ENCODE peak calls at places on chromosomes 12 and 14, in four cellular contexts. One of them, this sample, is unnamed.

GRCh38 chr14:28264306-28264705 is 502.3 kb upstream of the FOXG1 start:
- DNase-seq in mesenchymal stem cell: no peak
- DNase-seq in neuronal stem cell: no peak
- DNase-seq in H1: no peak
- DNase-seq in this sample: peak

GRCh38 chr14:106491851-106492250 is 965.5 kb downstream of the TMEM121 start:
- DNase-seq in mesenchymal stem cell: no peak
- DNase-seq in neuronal stem cell: no peak
- DNase-seq in H1: no peak
- DNase-seq in this sample: peak

GRCh38 chr12:44816446-44817017 is 59.6 kb downstream of the NELL2 start:
- DNase-seq in mesenchymal stem cell: no peak
- DNase-seq in neuronal stem cell: no peak
- DNase-seq in H1: no peak
- DNase-seq in this sample: no peak

GRCh38 chr14:44763356-44763755 is 198.4 kb downstream of the KLHL28 start:
- DNase-seq in mesenchymal stem cell: peak
- DNase-seq in neuronal stem cell: no peak
- DNase-seq in H1: no peak
- DNase-seq in this sample: no peak

GRCh38 chr12:88111074-88111652 is 30.7 kb downstream of the CEP290 start:
- DNase-seq in mesenchymal stem cell: peak
- DNase-seq in neuronal stem cell: peak
- DNase-seq in H1: no peak
- DNase-seq in this sample: no peak

GRCh38 chr14:104025481-104025975 is 60.0 kb upstream of the ASPG start:
- DNase-seq in mesenchymal stem cell: no peak
- DNase-seq in neuronal stem cell: no peak
- DNase-seq in H1: no peak
- DNase-seq in this sample: no peak

GRCh38 chr12:51028811-51029146 is 2.6 kb upstream of the SLC11A2 start:
- DNase-seq in mesenchymal stem cell: peak
- DNase-seq in neuronal stem cell: no peak
- DNase-seq in H1: no peak
- DNase-seq in this sample: peak

GRCh38 chr12:10189653-10190052 is 10.8 kb downstream of the TMEM52B start:
- DNase-seq in mesenchymal stem cell: peak
- DNase-seq in neuronal stem cell: no peak
- DNase-seq in H1: no peak
- DNase-seq in this sample: no peak

GRCh38 chr14:89337912-89338311 is 79.1 kb downstream of the FOXN3 start:
- DNase-seq in mesenchymal stem cell: peak
- DNase-seq in neuronal stem cell: no peak
- DNase-seq in H1: no peak
- DNase-seq in this sample: peak

GRCh38 chr14:67620217-67620789 is 583 bp downstream of the ARG2 start:
- DNase-seq in mesenchymal stem cell: peak
- DNase-seq in neuronal stem cell: peak
- DNase-seq in H1: no peak
- DNase-seq in this sample: peak

GRCh38 chr14:50198503-50198902 is 32.9 kb downstream of the SOS2 start:
- DNase-seq in mesenchymal stem cell: no peak
- DNase-seq in neuronal stem cell: no peak
- DNase-seq in H1: no peak
- DNase-seq in this sample: no peak

GRCh38 chr14:101965145-101965531 is 765 bp downstream of the DYNC1H1 start:
- DNase-seq in mesenchymal stem cell: peak
- DNase-seq in neuronal stem cell: peak
- DNase-seq in H1: no peak
- DNase-seq in this sample: peak

GRCh38 chr12:39442895-39443703 is at the start of gene KIF21A:
- DNase-seq in mesenchymal stem cell: peak
- DNase-seq in neuronal stem cell: peak
- DNase-seq in H1: peak
- DNase-seq in this sample: peak

GRCh38 chr12:39723831-39724230 is 104.2 kb upstream of the ABCD2 start:
- DNase-seq in mesenchymal stem cell: peak
- DNase-seq in neuronal stem cell: no peak
- DNase-seq in H1: no peak
- DNase-seq in this sample: peak

GRCh38 chr12:98635657-98636323 is 8.8 kb downstream of the IKBIP start:
- DNase-seq in mesenchymal stem cell: peak
- DNase-seq in neuronal stem cell: no peak
- DNase-seq in H1: no peak
- DNase-seq in this sample: peak

GRCh38 chr12:27394676-27395075 is 51.9 kb upstream of the SMCO2 start:
- DNase-seq in mesenchymal stem cell: no peak
- DNase-seq in neuronal stem cell: no peak
- DNase-seq in H1: no peak
- DNase-seq in this sample: no peak

GRCh38 chr12:34033628-34034296 is 11.5 kb downstream of the ALG10 start:
- DNase-seq in mesenchymal stem cell: peak
- DNase-seq in neuronal stem cell: no peak
- DNase-seq in H1: no peak
- DNase-seq in this sample: no peak

GRCh38 chr12:96336489-96336888 is 63.8 kb downstream of the CDK17 start:
- DNase-seq in mesenchymal stem cell: no peak
- DNase-seq in neuronal stem cell: no peak
- DNase-seq in H1: no peak
- DNase-seq in this sample: no peak

GRCh38 chr12:50505386-50505827 is 622 bp downstream of the DIP2B start:
- DNase-seq in mesenchymal stem cell: no peak
- DNase-seq in neuronal stem cell: peak
- DNase-seq in H1: no peak
- DNase-seq in this sample: no peak

GRCh38 chr14:99125616-99126431 is 146.2 kb downstream of the BCL11B start:
- DNase-seq in mesenchymal stem cell: no peak
- DNase-seq in neuronal stem cell: no peak
- DNase-seq in H1: no peak
- DNase-seq in this sample: no peak

GRCh38 chr12:26471560-26471959 is 276.2 kb downstream of the SSPN start:
- DNase-seq in mesenchymal stem cell: no peak
- DNase-seq in neuronal stem cell: no peak
- DNase-seq in H1: no peak
- DNase-seq in this sample: no peak

GRCh38 chr14:103317251-103317650 is 16.8 kb upstream of the EIF5 start:
- DNase-seq in mesenchymal stem cell: no peak
- DNase-seq in neuronal stem cell: no peak
- DNase-seq in H1: no peak
- DNase-seq in this sample: no peak

GRCh38 chr14:81686512-81686911 is 152.9 kb upstream of the SEL1L start:
- DNase-seq in mesenchymal stem cell: no peak
- DNase-seq in neuronal stem cell: no peak
- DNase-seq in H1: no peak
- DNase-seq in this sample: no peak

GRCh38 chr12:51751657-51752056 is 96.9 kb downstream of the FIGNL2 start:
- DNase-seq in mesenchymal stem cell: no peak
- DNase-seq in neuronal stem cell: no peak
- DNase-seq in H1: no peak
- DNase-seq in this sample: no peak

GRCh38 chr12:105172037-105172436 is 63.9 kb downstream of the APPL2 start:
- DNase-seq in mesenchymal stem cell: no peak
- DNase-seq in neuronal stem cell: no peak
- DNase-seq in H1: no peak
- DNase-seq in this sample: peak

GRCh38 chr12:527241-527640 is 67.5 kb downstream of the B4GALNT3 start:
- DNase-seq in mesenchymal stem cell: no peak
- DNase-seq in neuronal stem cell: no peak
- DNase-seq in H1: no peak
- DNase-seq in this sample: no peak

GRCh38 chr12:52742822-52743457 is 34.2 kb downstream of the KRT76 start:
- DNase-seq in mesenchymal stem cell: no peak
- DNase-seq in neuronal stem cell: no peak
- DNase-seq in H1: no peak
- DNase-seq in this sample: no peak

GRCh38 chr14:75049731-75050201 is 1.5 kb downstream of the MLH3 start:
- DNase-seq in mesenchymal stem cell: no peak
- DNase-seq in neuronal stem cell: no peak
- DNase-seq in H1: no peak
- DNase-seq in this sample: no peak

GRCh38 chr12:128797119-128798118 is 26.3 kb downstream of the SLC15A4 start:
- DNase-seq in mesenchymal stem cell: peak
- DNase-seq in neuronal stem cell: no peak
- DNase-seq in H1: peak
- DNase-seq in this sample: no peak

GRCh38 chr12:82805812-82806497 is 119.2 kb downstream of the TMTC2 start:
- DNase-seq in mesenchymal stem cell: no peak
- DNase-seq in neuronal stem cell: no peak
- DNase-seq in H1: no peak
- DNase-seq in this sample: no peak

GRCh38 chr14:68042591-68043210 is 223.1 kb downstream of the RAD51B start:
- DNase-seq in mesenchymal stem cell: peak
- DNase-seq in neuronal stem cell: peak
- DNase-seq in H1: no peak
- DNase-seq in this sample: no peak

GRCh38 chr12:75599061-75599460 is 87.7 kb upstream of the KRR1 start:
- DNase-seq in mesenchymal stem cell: no peak
- DNase-seq in neuronal stem cell: no peak
- DNase-seq in H1: no peak
- DNase-seq in this sample: no peak

GRCh38 chr12:132524405-132524804 is 34.5 kb downstream of the FBRSL1 start:
- DNase-seq in mesenchymal stem cell: no peak
- DNase-seq in neuronal stem cell: no peak
- DNase-seq in H1: no peak
- DNase-seq in this sample: no peak

DNA sequence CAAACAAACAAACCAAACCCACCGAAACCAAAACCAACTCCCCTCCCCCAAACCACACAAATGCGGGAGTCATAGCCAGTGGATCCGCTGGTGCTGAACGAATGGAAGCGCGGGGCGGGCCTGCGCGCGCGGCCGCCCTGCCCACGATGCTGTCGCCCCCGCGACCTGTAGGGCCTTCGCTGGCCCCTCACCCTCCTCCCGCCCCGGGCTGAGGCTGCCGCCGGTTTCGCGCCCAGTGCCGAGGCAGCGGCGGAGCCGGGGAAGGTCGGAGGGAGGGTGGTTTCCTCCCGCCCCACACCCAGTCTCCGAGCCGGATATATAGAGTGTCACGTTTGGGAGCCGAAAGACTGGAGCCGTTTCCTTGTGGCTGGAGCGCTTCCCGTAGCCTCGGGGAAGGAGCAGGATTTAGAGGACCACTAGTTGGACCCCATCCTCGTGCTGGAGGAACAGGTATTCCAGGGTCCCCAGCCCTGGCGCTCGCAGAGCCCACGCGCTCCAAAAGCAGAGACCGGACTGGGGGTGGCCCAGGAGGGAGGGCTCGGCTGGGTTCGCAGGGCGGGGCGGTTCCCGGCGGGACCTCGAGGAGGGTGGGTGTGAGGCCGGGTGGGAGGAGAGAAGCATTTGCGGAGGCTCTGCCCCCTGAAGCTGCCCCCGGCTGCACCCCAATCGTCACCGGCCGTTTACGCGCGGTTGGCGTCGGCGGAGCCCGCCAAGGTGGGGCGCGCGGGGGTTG is at the start of gene FAR2:
- DNase-seq in mesenchymal stem cell: peak
- DNase-seq in neuronal stem cell: peak
- DNase-seq in H1: no peak
- DNase-seq in this sample: peak
- H2BK12ac ChIP-seq in mesenchymal stem cell: peak
- H2BK12ac ChIP-seq in neuronal stem cell: no peak
- H2BK12ac ChIP-seq in H1: peak
- H2BK12ac ChIP-seq in this sample: peak

GRCh38 chr12:106342397-106343212 is 14.9 kb upstream of the POLR3B start:
- DNase-seq in mesenchymal stem cell: peak
- DNase-seq in neuronal stem cell: no peak
- DNase-seq in H1: no peak
- DNase-seq in this sample: peak

GRCh38 chr12:106348411-106348810 is 9.1 kb upstream of the POLR3B start:
- DNase-seq in mesenchymal stem cell: no peak
- DNase-seq in neuronal stem cell: no peak
- DNase-seq in H1: no peak
- DNase-seq in this sample: no peak

GRCh38 chr12:106341086-106341879 is 16.3 kb upstream of the POLR3B start:
- DNase-seq in mesenchymal stem cell: no peak
- DNase-seq in neuronal stem cell: no peak
- DNase-seq in H1: no peak
- DNase-seq in this sample: no peak

GRCh38 chr12:106345739-106346138 is 11.8 kb upstream of the POLR3B start:
- DNase-seq in mesenchymal stem cell: peak
- DNase-seq in neuronal stem cell: peak
- DNase-seq in H1: no peak
- DNase-seq in this sample: peak

DNA sequence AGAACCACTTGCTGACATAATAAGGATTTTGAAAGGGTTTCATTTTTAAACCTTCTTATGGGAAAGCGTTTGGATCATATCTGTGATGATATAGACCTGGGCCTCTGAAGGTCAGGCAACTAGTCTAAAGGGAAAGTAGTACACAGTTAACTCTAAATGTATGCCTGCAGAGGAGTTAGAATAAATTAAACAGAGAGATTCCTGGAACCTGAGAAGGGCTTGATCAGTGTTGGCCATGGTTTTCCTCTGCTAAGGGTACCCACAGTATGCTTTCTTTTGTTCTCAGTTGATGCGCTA is 14.4 kb upstream of the POLR3B start:
- DNase-seq in mesenchymal stem cell: no peak
- DNase-seq in neuronal stem cell: no peak
- DNase-seq in H1: no peak
- DNase-seq in this sample: no peak
- H3K4me3 ChIP-seq in mesenchymal stem cell: no peak
- H3K4me3 ChIP-seq in neuronal stem cell: no peak
- H3K4me3 ChIP-seq in H1: no peak
- H3K4me3 ChIP-seq in this sample: no peak

GRCh38 chr12:13099066-13099909 is 4.2 kb downstream of the GSG1 start:
- DNase-seq in mesenchymal stem cell: peak
- DNase-seq in neuronal stem cell: no peak
- DNase-seq in H1: no peak
- DNase-seq in this sample: no peak
- H2BK12ac ChIP-seq in mesenchymal stem cell: peak
- H2BK12ac ChIP-seq in neuronal stem cell: no peak
- H2BK12ac ChIP-seq in H1: peak
- H2BK12ac ChIP-seq in this sample: peak

DNA sequence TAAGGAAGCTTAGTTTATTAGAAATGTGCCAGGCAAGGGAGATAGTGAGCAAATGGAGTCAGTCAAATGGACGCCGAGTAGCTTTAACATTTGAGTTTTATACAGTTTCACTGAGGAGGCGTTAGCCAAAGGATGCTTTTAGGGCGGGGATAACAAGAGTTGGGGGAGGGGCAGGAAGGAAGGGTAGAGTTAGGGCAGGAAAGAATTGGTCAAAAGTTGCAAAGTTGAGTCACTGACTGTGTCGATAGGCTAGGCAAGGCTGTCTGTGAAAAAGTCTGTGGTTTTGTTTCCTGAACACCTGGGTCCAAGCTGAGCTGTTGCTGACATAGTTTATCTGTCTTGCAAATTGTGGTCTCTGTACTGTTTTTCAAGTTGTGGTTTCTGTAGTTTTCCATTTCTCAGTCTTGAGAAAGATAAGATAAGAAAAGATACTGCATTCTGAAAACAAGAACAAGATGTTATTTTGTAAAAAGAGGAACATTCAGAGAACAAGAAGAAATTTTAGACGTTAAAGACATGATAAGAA is 62.6 kb upstream of the RESF1 start:
- DNase-seq in mesenchymal stem cell: peak
- DNase-seq in neuronal stem cell: no peak
- DNase-seq in H1: no peak
- DNase-seq in this sample: no peak
- H3K4me3 ChIP-seq in mesenchymal stem cell: no peak
- H3K4me3 ChIP-seq in neuronal stem cell: no peak
- H3K4me3 ChIP-seq in H1: no peak
- H3K4me3 ChIP-seq in this sample: no peak

GRCh38 chr14:22922294-22922693 is 3.3 kb upstream of the RBM23 start:
- DNase-seq in mesenchymal stem cell: no peak
- DNase-seq in neuronal stem cell: no peak
- DNase-seq in H1: no peak
- DNase-seq in this sample: no peak
- H2BK12ac ChIP-seq in mesenchymal stem cell: no peak
- H2BK12ac ChIP-seq in neuronal stem cell: no peak
- H2BK12ac ChIP-seq in H1: no peak
- H2BK12ac ChIP-seq in this sample: no peak

This sample was measured in trophoblast cell.